ENCODE peak calls at places on chromosomes 11 and 22, in four cellular contexts. One of them, this sample, is unnamed.

GRCh38 chr22:29320546-29320945 is 5.0 kb upstream of the RASL10A start:
- DNase-seq in T-helper 2 cell: no peak
- DNase-seq in activated CD8-positive, alpha-beta T cell treated with anti-CD3 and anti-CD28 coated beads, Interleukin-2, amount 10 ng/mL, durations not matched to agents 7 days and 5 days: no peak
- DNase-seq in OCI-M1: peak; percentile 58
- DNase-seq in this sample: no peak

GRCh38 chr11:102382384-102382783 is 35.4 kb downstream of the BIRC2 start:
- DNase-seq in T-helper 2 cell: no peak
- DNase-seq in activated CD8-positive, alpha-beta T cell treated with anti-CD3 and anti-CD28 coated beads, Interleukin-2, amount 10 ng/mL, durations not matched to agents 7 days and 5 days: no peak
- DNase-seq in OCI-M1: no peak
- DNase-seq in this sample: no peak

GRCh38 chr11:8959546-8960166 is 4.6 kb downstream of the TMEM9B start:
- DNase-seq in OCI-M1: peak; percentile 87
- DNase-seq in T-helper 2 cell: no peak
- DNase-seq in activated CD8-positive, alpha-beta T cell treated with anti-CD3 and anti-CD28 coated beads, Interleukin-2, amount 10 ng/mL, durations not matched to agents 7 days and 5 days: peak; percentile 59
- DNase-seq in this sample: peak; percentile 22

GRCh38 chr11:120331301-120331966 is 4.8 kb upstream of the ARHGEF12 start:
- DNase-seq in OCI-M1: no peak
- DNase-seq in T-helper 2 cell: no peak
- DNase-seq in activated CD8-positive, alpha-beta T cell treated with anti-CD3 and anti-CD28 coated beads, Interleukin-2, amount 10 ng/mL, durations not matched to agents 7 days and 5 days: no peak
- DNase-seq in this sample: no peak

GRCh38 chr11:10659339-10660216 is 34.0 kb downstream of the IRAG1 start:
- DNase-seq in T-helper 2 cell: no peak
- DNase-seq in activated CD8-positive, alpha-beta T cell treated with anti-CD3 and anti-CD28 coated beads, Interleukin-2, amount 10 ng/mL, durations not matched to agents 7 days and 5 days: no peak
- DNase-seq in OCI-M1: peak; percentile 89
- DNase-seq in this sample: no peak

GRCh38 chr22:19986410-19987341 is 29.9 kb downstream of the ARVCF start:
- DNase-seq in activated CD8-positive, alpha-beta T cell treated with anti-CD3 and anti-CD28 coated beads, Interleukin-2, amount 10 ng/mL, durations not matched to agents 7 days and 5 days: peak; percentile 72
- DNase-seq in T-helper 2 cell: peak; percentile 51
- DNase-seq in OCI-M1: peak; percentile 87
- DNase-seq in this sample: no peak

GRCh38 chr11:58866788-58867187 is 22.3 kb upstream of the GLYATL2 start:
- DNase-seq in OCI-M1: no peak
- DNase-seq in T-helper 2 cell: no peak
- DNase-seq in activated CD8-positive, alpha-beta T cell treated with anti-CD3 and anti-CD28 coated beads, Interleukin-2, amount 10 ng/mL, durations not matched to agents 7 days and 5 days: no peak
- DNase-seq in this sample: no peak

GRCh38 chr22:43848366-43849171 is 13.7 kb downstream of the SULT4A1 start:
- DNase-seq in T-helper 2 cell: no peak
- DNase-seq in activated CD8-positive, alpha-beta T cell treated with anti-CD3 and anti-CD28 coated beads, Interleukin-2, amount 10 ng/mL, durations not matched to agents 7 days and 5 days: no peak
- DNase-seq in OCI-M1: peak; percentile 16
- DNase-seq in this sample: no peak

GRCh38 chr22:29014301-29014700 is 47.3 kb downstream of the C22orf31 start:
- DNase-seq in activated CD8-positive, alpha-beta T cell treated with anti-CD3 and anti-CD28 coated beads, Interleukin-2, amount 10 ng/mL, durations not matched to agents 7 days and 5 days: no peak
- DNase-seq in OCI-M1: no peak
- DNase-seq in T-helper 2 cell: no peak
- DNase-seq in this sample: no peak

GRCh38 chr11:44014968-44015623 is 32.7 kb upstream of the ACCSL start:
- DNase-seq in T-helper 2 cell: no peak
- DNase-seq in OCI-M1: no peak
- DNase-seq in activated CD8-positive, alpha-beta T cell treated with anti-CD3 and anti-CD28 coated beads, Interleukin-2, amount 10 ng/mL, durations not matched to agents 7 days and 5 days: no peak
- DNase-seq in this sample: no peak

GRCh38 chr11:69001301-69002081 is 11.6 kb downstream of the MRGPRF start:
- DNase-seq in activated CD8-positive, alpha-beta T cell treated with anti-CD3 and anti-CD28 coated beads, Interleukin-2, amount 10 ng/mL, durations not matched to agents 7 days and 5 days: no peak
- DNase-seq in OCI-M1: no peak
- DNase-seq in T-helper 2 cell: no peak
- DNase-seq in this sample: no peak

GRCh38 chr11:105201166-105201565 is 61.6 kb upstream of the CARD18 start:
- DNase-seq in T-helper 2 cell: no peak
- DNase-seq in activated CD8-positive, alpha-beta T cell treated with anti-CD3 and anti-CD28 coated beads, Interleukin-2, amount 10 ng/mL, durations not matched to agents 7 days and 5 days: no peak
- DNase-seq in OCI-M1: no peak
- DNase-seq in this sample: no peak

GRCh38 chr11:77823775-77824174 is 2.8 kb downstream of the AAMDC start:
- DNase-seq in OCI-M1: peak; percentile 80
- DNase-seq in T-helper 2 cell: no peak
- DNase-seq in activated CD8-positive, alpha-beta T cell treated with anti-CD3 and anti-CD28 coated beads, Interleukin-2, amount 10 ng/mL, durations not matched to agents 7 days and 5 days: no peak
- DNase-seq in this sample: no peak

GRCh38 chr11:116544721-116545120 is 228.1 kb downstream of the BUD13 start:
- DNase-seq in activated CD8-positive, alpha-beta T cell treated with anti-CD3 and anti-CD28 coated beads, Interleukin-2, amount 10 ng/mL, durations not matched to agents 7 days and 5 days: no peak
- DNase-seq in T-helper 2 cell: no peak
- DNase-seq in OCI-M1: no peak
- DNase-seq in this sample: no peak

GRCh38 chr11:100849009-100849913 is 162.2 kb downstream of the ARHGAP42 start:
- DNase-seq in activated CD8-positive, alpha-beta T cell treated with anti-CD3 and anti-CD28 coated beads, Interleukin-2, amount 10 ng/mL, durations not matched to agents 7 days and 5 days: no peak
- DNase-seq in T-helper 2 cell: no peak
- DNase-seq in OCI-M1: no peak
- DNase-seq in this sample: no peak

GRCh38 chr11:119178166-119178680 is 7.1 kb upstream of the NHERF4 start:
- DNase-seq in OCI-M1: no peak
- DNase-seq in activated CD8-positive, alpha-beta T cell treated with anti-CD3 and anti-CD28 coated beads, Interleukin-2, amount 10 ng/mL, durations not matched to agents 7 days and 5 days: no peak
- DNase-seq in T-helper 2 cell: no peak
- DNase-seq in this sample: no peak

GRCh38 chr22:35977136-35977535 is 51.5 kb downstream of the RBFOX2 start:
- DNase-seq in T-helper 2 cell: no peak
- DNase-seq in activated CD8-positive, alpha-beta T cell treated with anti-CD3 and anti-CD28 coated beads, Interleukin-2, amount 10 ng/mL, durations not matched to agents 7 days and 5 days: no peak
- DNase-seq in OCI-M1: no peak
- DNase-seq in this sample: no peak

GRCh38 chr22:23531283-23531921 is 48.7 kb downstream of the IGLL1 start:
- DNase-seq in OCI-M1: no peak
- DNase-seq in T-helper 2 cell: no peak
- DNase-seq in activated CD8-positive, alpha-beta T cell treated with anti-CD3 and anti-CD28 coated beads, Interleukin-2, amount 10 ng/mL, durations not matched to agents 7 days and 5 days: no peak
- DNase-seq in this sample: no peak

GRCh38 chr11:57597461-57597892 is at the start of gene SERPING1:
- DNase-seq in OCI-M1: no peak
- DNase-seq in T-helper 2 cell: no peak
- DNase-seq in activated CD8-positive, alpha-beta T cell treated with anti-CD3 and anti-CD28 coated beads, Interleukin-2, amount 10 ng/mL, durations not matched to agents 7 days and 5 days: no peak
- DNase-seq in this sample: no peak

GRCh38 chr11:59557940-59558643 is 46.8 kb downstream of the OR4D9 start:
- DNase-seq in activated CD8-positive, alpha-beta T cell treated with anti-CD3 and anti-CD28 coated beads, Interleukin-2, amount 10 ng/mL, durations not matched to agents 7 days and 5 days: no peak
- DNase-seq in OCI-M1: no peak
- DNase-seq in T-helper 2 cell: no peak
- DNase-seq in this sample: no peak

GRCh38 chr22:50186181-50186731 is 543 bp downstream of the TRABD start:
- DNase-seq in activated CD8-positive, alpha-beta T cell treated with anti-CD3 and anti-CD28 coated beads, Interleukin-2, amount 10 ng/mL, durations not matched to agents 7 days and 5 days: no peak
- DNase-seq in OCI-M1: no peak
- DNase-seq in T-helper 2 cell: no peak
- DNase-seq in this sample: no peak

GRCh38 chr22:42500164-42500835 is 19.3 kb downstream of the RRP7A start:
- DNase-seq in T-helper 2 cell: peak; percentile 76
- DNase-seq in activated CD8-positive, alpha-beta T cell treated with anti-CD3 and anti-CD28 coated beads, Interleukin-2, amount 10 ng/mL, durations not matched to agents 7 days and 5 days: peak; percentile 87
- DNase-seq in OCI-M1: no peak
- DNase-seq in this sample: no peak

GRCh38 chr11:79466411-79466810 is 25.6 kb upstream of the TENM4 start:
- DNase-seq in OCI-M1: peak; percentile 46
- DNase-seq in T-helper 2 cell: no peak
- DNase-seq in activated CD8-positive, alpha-beta T cell treated with anti-CD3 and anti-CD28 coated beads, Interleukin-2, amount 10 ng/mL, durations not matched to agents 7 days and 5 days: no peak
- DNase-seq in this sample: no peak

GRCh38 chr11:31805629-31806185 is 5.4 kb downstream of the PAX6 start:
- DNase-seq in OCI-M1: no peak
- DNase-seq in activated CD8-positive, alpha-beta T cell treated with anti-CD3 and anti-CD28 coated beads, Interleukin-2, amount 10 ng/mL, durations not matched to agents 7 days and 5 days: no peak
- DNase-seq in T-helper 2 cell: no peak
- DNase-seq in this sample: no peak

GRCh38 chr11:65384301-65384889 is 1.9 kb upstream of the SLC25A45 start:
- DNase-seq in T-helper 2 cell: no peak
- DNase-seq in activated CD8-positive, alpha-beta T cell treated with anti-CD3 and anti-CD28 coated beads, Interleukin-2, amount 10 ng/mL, durations not matched to agents 7 days and 5 days: peak; percentile 40
- DNase-seq in OCI-M1: no peak
- DNase-seq in this sample: no peak

GRCh38 chr22:44461614-44462013 is 36.4 kb downstream of the RTL6 start:
- DNase-seq in activated CD8-positive, alpha-beta T cell treated with anti-CD3 and anti-CD28 coated beads, Interleukin-2, amount 10 ng/mL, durations not matched to agents 7 days and 5 days: no peak
- DNase-seq in T-helper 2 cell: no peak
- DNase-seq in OCI-M1: no peak
- DNase-seq in this sample: no peak

GRCh38 chr11:27296406-27296994 is 66.5 kb downstream of the CCDC34 start:
- DNase-seq in activated CD8-positive, alpha-beta T cell treated with anti-CD3 and anti-CD28 coated beads, Interleukin-2, amount 10 ng/mL, durations not matched to agents 7 days and 5 days: no peak
- DNase-seq in T-helper 2 cell: no peak
- DNase-seq in OCI-M1: peak; percentile 69
- DNase-seq in this sample: no peak

GRCh38 chr11:120810251-120810650 is 213.7 kb upstream of the TBCEL start:
- DNase-seq in activated CD8-positive, alpha-beta T cell treated with anti-CD3 and anti-CD28 coated beads, Interleukin-2, amount 10 ng/mL, durations not matched to agents 7 days and 5 days: no peak
- DNase-seq in T-helper 2 cell: no peak
- DNase-seq in OCI-M1: no peak
- DNase-seq in this sample: no peak

GRCh38 chr11:34154059-34154875 is 48.8 kb downstream of the NAT10 start:
- DNase-seq in OCI-M1: peak; percentile 26
- DNase-seq in T-helper 2 cell: no peak
- DNase-seq in activated CD8-positive, alpha-beta T cell treated with anti-CD3 and anti-CD28 coated beads, Interleukin-2, amount 10 ng/mL, durations not matched to agents 7 days and 5 days: no peak
- DNase-seq in this sample: no peak

GRCh38 chr22:27518583-27519437 is 282.7 kb downstream of the MN1 start:
- DNase-seq in activated CD8-positive, alpha-beta T cell treated with anti-CD3 and anti-CD28 coated beads, Interleukin-2, amount 10 ng/mL, durations not matched to agents 7 days and 5 days: no peak
- DNase-seq in OCI-M1: no peak
- DNase-seq in T-helper 2 cell: no peak
- DNase-seq in this sample: no peak

GRCh38 chr22:43007519-43008102 is 7.3 kb downstream of the PACSIN2 start:
- DNase-seq in OCI-M1: peak; percentile 93
- DNase-seq in activated CD8-positive, alpha-beta T cell treated with anti-CD3 and anti-CD28 coated beads, Interleukin-2, amount 10 ng/mL, durations not matched to agents 7 days and 5 days: no peak
- DNase-seq in T-helper 2 cell: no peak
- DNase-seq in this sample: no peak

GRCh38 chr11:30914143-30914762 is 328.1 kb upstream of the MPPED2 start:
- DNase-seq in OCI-M1: peak; percentile 49
- DNase-seq in activated CD8-positive, alpha-beta T cell treated with anti-CD3 and anti-CD28 coated beads, Interleukin-2, amount 10 ng/mL, durations not matched to agents 7 days and 5 days: no peak
- DNase-seq in T-helper 2 cell: no peak
- DNase-seq in this sample: no peak

This sample was measured in SIG-M5.